ENCODE peak calls at places on chromosomes 7 and 10, in four cellular contexts. C, F, P and W are unnamed samples.

GRCh38 chr10:18233775-18234174 is 93.6 kb downstream of the CACNB2 start:
- DNase-seq in C (peak; percentile 60), F (peak; percentile 36), P (no peak), W (peak; percentile 16)

GRCh38 chr10:79101560-79101971 is 32.8 kb downstream of the ZMIZ1 start:
- DNase-seq in C (no peak), F (peak; percentile 52), P (no peak), W (no peak)

GRCh38 chr10:132396495-132397035 is 435 bp upstream of the PWWP2B start:
- DNase-seq in C (peak; percentile 70), F (peak; percentile 68), P (no peak), W (no peak)

GRCh38 chr7:46603296-46603701 is 682.2 kb upstream of the IGFBP3 start:
- DNase-seq in C (no peak), F (peak; percentile 17), P (no peak), W (peak; percentile 28)

GRCh38 chr7:79308176-79308575 is 145.3 kb downstream of the MAGI2 start:
- DNase-seq in C (peak; percentile 49), F (no peak), P (no peak), W (no peak)

GRCh38 chr10:492896-493295 is 196.6 kb downstream of the DIP2C start:
- DNase-seq in C (no peak), F (no peak), P (no peak), W (no peak)

GRCh38 chr7:46885167-46885566 is 696.7 kb downstream of the TNS3 start:
- DNase-seq in C (no peak), F (no peak), P (no peak), W (no peak)

GRCh38 chr7:88226886-88227516 is 7.2 kb upstream of the SRI start:
- DNase-seq in C (peak; percentile 77), F (no peak), P (no peak), W (peak; percentile 53)

GRCh38 chr7:70477051-70478010 is 654.6 kb upstream of the GALNT17 start:
- DNase-seq in C (peak; percentile 46), F (no peak), P (no peak), W (no peak)

GRCh38 chr10:92750788-92751533 is 61.2 kb downstream of the HHEX start:
- DNase-seq in C (no peak), F (no peak), P (no peak), W (no peak)

GRCh38 chr10:103044942-103045489 is 126.9 kb downstream of the CNNM2 start:
- DNase-seq in C (no peak), F (peak; percentile 27), P (no peak), W (peak; percentile 84)

GRCh38 chr7:50837965-50838364 is 55.3 kb upstream of the GRB10 start:
- DNase-seq in C (no peak), F (no peak), P (no peak), W (peak; percentile 96)

GRCh38 chr7:108045669-108046068 is 42.7 kb upstream of the LAMB1 start:
- DNase-seq in C (no peak), F (no peak), P (no peak), W (no peak)

GRCh38 chr10:113303747-113304146 is 249.1 kb upstream of the HABP2 start:
- DNase-seq in C (no peak), F (no peak), P (no peak), W (peak; percentile 26)

GRCh38 chr10:9951481-9952257 is 1066.0 kb upstream of the CELF2 start:
- DNase-seq in C (no peak), F (no peak), P (no peak), W (peak; percentile 76)

GRCh38 chr10:33125522-33125921 is 167.5 kb upstream of the ITGB1 start:
- DNase-seq in C (no peak), F (no peak), P (no peak), W (no peak)

GRCh38 chr10:33123680-33124079 is 165.7 kb upstream of the ITGB1 start:
- DNase-seq in C (no peak), F (no peak), P (no peak), W (no peak)

GRCh38 chr10:33127622-33128021 is 169.6 kb upstream of the ITGB1 start:
- DNase-seq in C (no peak), F (no peak), P (no peak), W (no peak)

GRCh38 chr10:33126742-33127141 is 168.7 kb upstream of the ITGB1 start:
- DNase-seq in C (no peak), F (no peak), P (no peak), W (no peak)

DNA sequence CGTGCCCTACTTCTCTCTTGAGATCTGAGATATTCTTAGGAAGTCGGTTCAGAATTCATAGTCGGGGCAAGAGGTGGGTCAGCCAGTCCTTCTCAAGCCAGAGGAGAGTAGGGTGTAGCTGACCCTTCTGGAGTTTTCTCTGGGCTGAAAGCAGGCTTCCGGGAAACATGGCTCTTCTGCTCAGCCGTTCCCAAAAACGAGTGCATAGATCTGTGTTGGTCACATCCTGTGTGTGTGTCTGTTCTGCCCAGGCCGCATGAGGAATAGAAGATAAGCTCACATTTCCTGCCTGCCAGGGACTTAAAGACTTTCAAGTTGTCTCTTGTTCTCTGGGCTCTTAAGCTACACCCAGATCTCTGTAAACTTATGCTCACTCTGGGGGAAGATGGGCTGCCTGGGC is 168.1 kb upstream of the ITGB1 start:
- DNase-seq in C (no peak), F (no peak), P (no peak), W (peak; percentile 56)
- H3K27ac ChIP-seq in C (peak overlapping the region; percentile 27), F (no peak overlapping the region), P (peak overlapping the region; percentile 12), W (peak overlapping the region; percentile 59)

DNA sequence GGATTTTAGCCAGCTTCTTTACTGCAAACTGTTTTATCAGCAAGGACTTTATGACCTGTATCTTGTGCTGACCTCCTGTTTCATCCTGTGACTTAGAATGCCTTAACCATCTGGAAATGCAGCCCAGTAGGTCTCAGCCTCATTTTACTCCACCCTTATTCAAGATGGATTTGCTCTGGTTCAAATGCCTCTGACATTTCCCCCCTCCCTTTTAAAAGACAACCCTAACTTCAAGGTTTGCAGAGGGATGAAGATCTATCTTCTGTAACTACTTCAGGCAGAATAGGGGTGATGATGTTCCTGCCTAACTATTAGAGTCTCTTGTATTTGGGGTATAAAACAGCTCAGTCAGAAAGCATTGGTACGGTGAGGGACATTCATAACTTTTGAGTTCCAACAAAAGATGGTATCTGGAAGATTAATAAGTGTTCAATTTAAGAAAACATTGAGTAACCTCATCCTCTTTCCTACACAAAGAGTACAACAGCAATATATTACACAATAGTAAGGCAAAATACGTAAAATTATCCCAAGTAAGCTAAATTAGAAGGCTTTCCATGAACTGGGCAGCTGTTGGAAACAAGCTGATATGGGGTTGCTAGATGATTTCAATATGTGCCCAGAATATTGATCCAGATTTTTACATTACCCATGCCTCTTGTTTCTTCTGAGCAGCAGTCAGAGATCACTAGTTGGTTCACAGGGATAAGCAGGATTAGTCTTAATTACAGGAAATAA is 40.0 kb upstream of the LRGUK start:
- DNase-seq in C (no peak), F (no peak), P (no peak), W (no peak)
- TF ChIP-seq CTCF in C (no peak), F (no peak), P (no peak), W (no peak)

DNA sequence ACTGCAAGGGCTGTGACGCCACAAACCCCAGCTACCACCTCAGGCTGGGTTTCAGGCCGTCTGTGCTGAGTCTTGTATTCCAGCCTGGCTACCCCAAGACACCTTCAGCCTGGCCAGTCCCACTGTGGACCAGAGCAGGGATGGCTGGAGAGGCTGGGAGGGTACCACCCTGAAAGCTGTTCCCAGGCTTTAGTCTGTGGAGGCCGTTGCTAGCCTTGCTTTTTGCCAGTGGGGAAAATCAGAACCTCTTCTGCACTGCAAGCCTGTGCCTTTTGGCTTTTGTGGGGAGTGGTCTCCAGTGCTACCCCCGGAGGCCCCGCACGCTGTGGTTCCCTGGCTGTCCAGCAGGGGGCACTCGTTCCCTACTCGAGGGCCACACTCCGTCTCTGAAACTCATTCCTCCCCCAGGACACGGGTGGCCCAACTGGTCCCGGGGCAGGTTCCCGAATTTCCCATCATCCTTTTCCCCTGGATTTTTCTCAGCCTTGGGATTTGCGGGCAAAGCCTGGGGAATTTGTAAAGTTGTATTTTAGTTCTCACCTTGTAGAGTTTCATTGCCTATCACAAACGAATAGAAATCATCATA is 128.4 kb upstream of the BTBD16 start:
- DNase-seq in C (peak; percentile 48), F (no peak), P (no peak), W (no peak)
- H3K27ac ChIP-seq in C (peak overlapping the region; percentile 83), F (no peak overlapping the region), P (peak overlapping the region; percentile 99), W (peak overlapping the region; percentile 12)

GRCh38 chr7:74403521-74404387 is 50.0 kb upstream of the GTF2IRD1 start:
- DNase-seq in C (no peak), F (no peak), P (no peak), W (no peak)

GRCh38 chr7:74404388-74404700 is 49.4 kb upstream of the GTF2IRD1 start:
- DNase-seq in C (no peak), F (no peak), P (no peak), W (no peak)

GRCh38 chr7:74405899-74406512 is 47.7 kb upstream of the GTF2IRD1 start:
- DNase-seq in C (no peak), F (no peak), P (no peak), W (no peak)

GRCh38 chr7:74404741-74405140 is 49.0 kb upstream of the GTF2IRD1 start:
- DNase-seq in C (no peak), F (no peak), P (no peak), W (no peak)

GRCh38 chr7:74405191-74405898 is 48.4 kb upstream of the GTF2IRD1 start:
- DNase-seq in C (no peak), F (no peak), P (no peak), W (peak; percentile 12)
- TF ChIP-seq CTCF in C (no peak), F (no peak), P (peak; percentile 23), W (peak; percentile 63)

GRCh38 chr7:81624650-81625310 is 145.1 kb downstream of the HGF start:
- DNase-seq in C (no peak), F (no peak), P (no peak), W (no peak)
- H3K27ac ChIP-seq in C (no peak overlapping the region), F (no peak overlapping the region), P (no peak overlapping the region), W (peak overlapping the region; percentile 93)

GRCh38 chr7:137949416-137950262 is 52.2 kb downstream of the CREB3L2 start:
- DNase-seq in C (no peak), F (no peak), P (no peak), W (no peak)
- TF ChIP-seq CTCF in C (no peak), F (no peak), P (no peak), W (no peak)